ENCODE peak calls at places on chromosomes 16 and 17, in ten cellular contexts. One of them, this sample, is unnamed.
A peak's percentile ranks its signal among the peaks of the same experiment; 100 is the strongest.

GRCh38 chr17:31499771-31500554 is 108.5 kb downstream of the RAB11FIP4 start:
- DNase-seq in testis: peak; percentile 57
- DNase-seq in MV-4-11: peak; percentile 57
- DNase-seq in colonic mucosa: no peak
- DNase-seq in cardiac muscle cell: no peak
- DNase-seq in stimulated activated CD4-positive, alpha-beta T cell treated with anti-CD3 and anti-CD28 coated beads, TNF-alpha, amount 100 ng/mL, for 48 hours: no peak
- DNase-seq in CD14-positive monocyte: no peak
- DNase-seq in kidney tubule cell: peak; percentile 88
- DNase-seq in erythroblast: no peak
- DNase-seq in lung: no peak
- DNase-seq in this sample: no peak

GRCh38 chr16:19118938-19119431 is 5.2 kb downstream of the ITPRIPL2 start:
- DNase-seq in cardiac muscle cell: no peak
- DNase-seq in kidney tubule cell: peak; percentile 83
- DNase-seq in testis: peak; percentile 58
- DNase-seq in CD14-positive monocyte: peak; percentile 72
- DNase-seq in stimulated activated CD4-positive, alpha-beta T cell treated with anti-CD3 and anti-CD28 coated beads, TNF-alpha, amount 100 ng/mL, for 48 hours: peak; percentile 35
- DNase-seq in MV-4-11: peak; percentile 94
- DNase-seq in erythroblast: peak; percentile 44
- DNase-seq in colonic mucosa: no peak
- DNase-seq in lung: peak; percentile 52
- DNase-seq in this sample: no peak

GRCh38 chr17:81558941-81559806 is 7.0 kb upstream of the FAAP100 start:
- DNase-seq in erythroblast: no peak
- DNase-seq in kidney tubule cell: no peak
- DNase-seq in CD14-positive monocyte: no peak
- DNase-seq in MV-4-11: peak; percentile 62
- DNase-seq in testis: peak; percentile 29
- DNase-seq in cardiac muscle cell: no peak
- DNase-seq in colonic mucosa: no peak
- DNase-seq in lung: no peak
- DNase-seq in stimulated activated CD4-positive, alpha-beta T cell treated with anti-CD3 and anti-CD28 coated beads, TNF-alpha, amount 100 ng/mL, for 48 hours: no peak
- DNase-seq in this sample: no peak

GRCh38 chr17:3762922-3763776 is 37.8 kb downstream of the ITGAE start:
- DNase-seq in MV-4-11: peak; percentile 90
- DNase-seq in erythroblast: no peak
- DNase-seq in kidney tubule cell: no peak
- DNase-seq in CD14-positive monocyte: no peak
- DNase-seq in colonic mucosa: no peak
- DNase-seq in lung: no peak
- DNase-seq in testis: no peak
- DNase-seq in stimulated activated CD4-positive, alpha-beta T cell treated with anti-CD3 and anti-CD28 coated beads, TNF-alpha, amount 100 ng/mL, for 48 hours: no peak
- DNase-seq in cardiac muscle cell: no peak
- DNase-seq in this sample: peak; percentile 54

GRCh38 chr16:58051821-58052603 is 26.5 kb downstream of the MMP15 start:
- DNase-seq in erythroblast: no peak
- DNase-seq in testis: no peak
- DNase-seq in kidney tubule cell: no peak
- DNase-seq in colonic mucosa: no peak
- DNase-seq in CD14-positive monocyte: no peak
- DNase-seq in stimulated activated CD4-positive, alpha-beta T cell treated with anti-CD3 and anti-CD28 coated beads, TNF-alpha, amount 100 ng/mL, for 48 hours: no peak
- DNase-seq in cardiac muscle cell: no peak
- DNase-seq in MV-4-11: no peak
- DNase-seq in lung: no peak
- DNase-seq in this sample: no peak

GRCh38 chr16:26214694-26215093 is 522.9 kb downstream of the HS3ST4 start:
- DNase-seq in testis: no peak
- DNase-seq in kidney tubule cell: peak; percentile 10
- DNase-seq in lung: no peak
- DNase-seq in colonic mucosa: no peak
- DNase-seq in cardiac muscle cell: no peak
- DNase-seq in CD14-positive monocyte: no peak
- DNase-seq in stimulated activated CD4-positive, alpha-beta T cell treated with anti-CD3 and anti-CD28 coated beads, TNF-alpha, amount 100 ng/mL, for 48 hours: no peak
- DNase-seq in MV-4-11: no peak
- DNase-seq in erythroblast: no peak
- DNase-seq in this sample: no peak

GRCh38 chr16:46629331-46629843 is 8.2 kb upstream of the SHCBP1 start:
- DNase-seq in testis: no peak
- DNase-seq in kidney tubule cell: peak; percentile 39
- DNase-seq in MV-4-11: peak; percentile 42
- DNase-seq in lung: no peak
- DNase-seq in cardiac muscle cell: peak; percentile 18
- DNase-seq in erythroblast: no peak
- DNase-seq in colonic mucosa: peak; percentile 23
- DNase-seq in stimulated activated CD4-positive, alpha-beta T cell treated with anti-CD3 and anti-CD28 coated beads, TNF-alpha, amount 100 ng/mL, for 48 hours: no peak
- DNase-seq in CD14-positive monocyte: no peak
- DNase-seq in this sample: no peak

GRCh38 chr17:17781591-17782424 is 55.0 kb downstream of the SREBF1 start:
- DNase-seq in lung: peak; percentile 58
- DNase-seq in testis: peak; percentile 83
- DNase-seq in CD14-positive monocyte: no peak
- DNase-seq in cardiac muscle cell: peak; percentile 95
- DNase-seq in colonic mucosa: peak; percentile 70
- DNase-seq in MV-4-11: no peak
- DNase-seq in erythroblast: peak; percentile 56
- DNase-seq in kidney tubule cell: peak; percentile 29
- DNase-seq in stimulated activated CD4-positive, alpha-beta T cell treated with anti-CD3 and anti-CD28 coated beads, TNF-alpha, amount 100 ng/mL, for 48 hours: no peak
- DNase-seq in this sample: peak; percentile 37